ENCODE peak calls at places on chromosomes 13 and 19, in seven cellular contexts. K is HFF-Myc, R is heart right ventricle, C is colonic mucosa, M is tibial artery, Z is cardiac fibroblast, W is left ventricle myocardium inferior. G is an unnamed sample.

GRCh38 chr13:92390217-92390616 is 836.4 kb upstream of the GPC6 start:
- DNase-seq in K (no peak), R (no peak), C (no peak), M (no peak), Z (no peak), W (no peak), G (no peak)

GRCh38 chr19:10432736-10433130 is 12.4 kb downstream of the PDE4A start:
- DNase-seq in K (no peak), R (no peak), C (no peak), M (no peak), Z (no peak), W (peak; percentile 39), G (no peak)

GRCh38 chr13:41696163-41697003 is 239.0 kb downstream of the RGCC start:
- DNase-seq in K (no peak), R (no peak), C (no peak), M (no peak), Z (peak; percentile 89), W (no peak), G (no peak)

GRCh38 chr13:36146513-36147276 is 15.5 kb upstream of the DCLK1 start:
- DNase-seq in K (no peak), R (no peak), C (no peak), M (no peak), Z (peak; percentile 18), W (no peak), G (no peak)

GRCh38 chr13:51849145-51850101 is 4.4 kb upstream of the TMEM272 start:
- DNase-seq in K (no peak), R (no peak), C (peak; percentile 26), M (no peak), Z (peak; percentile 47), W (peak; percentile 35), G (peak; percentile 30)

GRCh38 chr13:41107584-41108014 is 25.0 kb downstream of the KBTBD6 start:
- DNase-seq in K (no peak), R (no peak), C (no peak), M (no peak), Z (no peak), W (no peak), G (no peak)

GRCh38 chr13:80707000-80707983 is 366.4 kb upstream of the SPRY2 start:
- DNase-seq in K (no peak), R (no peak), C (no peak), M (no peak), Z (no peak), W (no peak), G (no peak)

GRCh38 chr13:101527130-101527529 is 74.7 kb downstream of the ITGBL1 start:
- DNase-seq in K (no peak), R (no peak), C (no peak), M (no peak), Z (peak; percentile 60), W (no peak), G (no peak)

GRCh38 chr19:42023121-42023942 is 29.3 kb upstream of the ATP1A3 start:
- DNase-seq in K (no peak), R (no peak), C (peak; percentile 23), M (no peak), Z (peak; percentile 38), W (no peak), G (no peak)

GRCh38 chr13:110232756-110233155 is 74.2 kb downstream of the COL4A1 start:
- DNase-seq in K (peak; percentile 42), R (peak; percentile 54), C (no peak), M (no peak), Z (no peak), W (no peak), G (no peak)

DNA sequence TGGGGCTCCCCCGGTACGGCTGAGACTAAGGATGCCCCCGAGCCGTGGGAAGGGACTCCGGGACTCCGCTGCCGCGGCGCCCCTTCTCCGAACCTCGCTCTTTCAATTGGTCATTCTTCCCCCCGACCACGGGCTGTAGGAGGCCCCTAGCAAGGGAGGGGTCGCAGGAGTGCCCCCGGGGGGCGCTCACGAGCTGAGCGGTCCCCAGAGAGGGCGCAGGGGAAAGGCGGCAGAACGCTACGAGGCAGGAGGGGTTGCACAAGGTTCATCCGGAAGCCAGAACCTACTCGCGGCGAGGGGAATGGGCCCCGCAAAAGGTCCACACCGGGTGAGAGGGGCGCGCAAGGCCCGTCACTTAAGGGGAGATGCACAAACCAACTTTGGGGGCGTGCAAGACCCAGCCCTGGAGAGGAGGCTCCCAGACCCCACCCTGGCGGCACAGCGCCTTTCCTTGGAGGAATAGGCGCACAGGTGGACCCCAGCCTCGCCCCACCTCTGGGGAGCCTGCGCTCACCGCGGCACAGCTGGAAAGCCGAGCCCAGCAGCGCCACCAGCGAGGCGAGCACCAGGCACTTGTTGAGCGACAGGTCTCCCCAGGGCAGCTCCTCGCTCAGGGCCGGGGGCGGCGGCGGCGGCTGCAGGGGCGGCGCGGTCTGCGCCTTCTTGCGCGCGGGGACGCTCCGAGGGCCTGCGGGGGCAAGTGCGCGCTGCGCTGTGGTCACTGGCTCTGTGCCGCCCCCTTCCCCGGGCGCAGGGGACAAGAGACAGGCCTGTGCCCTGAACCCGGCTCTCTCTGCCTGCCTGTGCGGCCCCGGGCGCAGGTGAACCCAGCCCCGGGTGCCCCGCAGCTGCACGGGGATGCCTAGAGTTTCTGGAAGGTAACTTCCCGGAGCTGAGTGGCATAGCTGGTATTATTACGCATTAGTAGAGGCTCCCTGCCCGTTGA is 2.8 kb downstream of the JSRP1 start:
- DNase-seq in K (no peak), R (no peak), C (no peak), M (no peak), Z (no peak), W (no peak), G (peak; percentile 63)
- H3K4me3 ChIP-seq in K (no peak overlapping the region), R (peak overlapping the region; percentile 19), C (no peak overlapping the region), M (peak overlapping the region; percentile 12), Z (no peak overlapping the region), W (peak overlapping the region; percentile 35), G (no peak overlapping the region)

GRCh38 chr19:35596366-35596999 is 10.5 kb downstream of the PMIS2 start:
- DNase-seq in K (no peak), R (no peak), C (no peak), M (no peak), Z (peak; percentile 33), W (no peak), G (no peak)

GRCh38 chr19:35590875-35591274 is 4.9 kb downstream of the PMIS2 start:
- DNase-seq in K (no peak), R (no peak), C (no peak), M (no peak), Z (no peak), W (no peak), G (no peak)

GRCh38 chr19:35587326-35587725 is 1.4 kb downstream of the PMIS2 start:
- DNase-seq in K (no peak), R (no peak), C (no peak), M (no peak), Z (peak; percentile 35), W (no peak), G (no peak)

GRCh38 chr19:35595928-35596327 is 10.0 kb downstream of the PMIS2 start:
- DNase-seq in K (no peak), R (no peak), C (no peak), M (no peak), Z (no peak), W (no peak), G (no peak)

DNA sequence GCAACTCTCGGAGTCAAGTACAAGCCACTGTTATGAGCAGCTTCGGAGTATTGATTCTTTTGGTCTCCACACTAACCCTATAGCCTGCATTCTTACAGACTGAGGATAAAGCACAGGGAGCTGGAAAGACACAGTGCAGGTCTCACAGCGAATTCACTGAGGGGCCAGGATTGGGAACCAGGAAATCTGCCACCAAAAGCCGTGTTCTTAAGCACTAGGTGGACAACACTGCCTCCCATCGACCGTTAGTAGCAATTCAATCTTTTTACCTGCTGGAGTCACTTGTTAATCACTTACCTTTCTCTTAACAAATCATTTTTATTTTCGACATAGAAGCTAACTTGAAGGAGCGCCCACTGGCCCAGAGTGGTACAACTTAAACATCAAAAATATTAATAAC is 6.3 kb downstream of the PMIS2 start:
- DNase-seq in K (no peak), R (no peak), C (no peak), M (no peak), Z (peak; percentile 63), W (no peak), G (no peak)
- TF ChIP-seq CTCF in K (peak; percentile 41), R (no peak), C (peak; percentile 43), M (no peak), Z (peak; percentile 56), W (peak; percentile 53), G (no peak)

GRCh38 chr19:4474504-4475136 is 2.5 kb downstream of the HDGFL2 start:
- DNase-seq in K (no peak), R (no peak), C (no peak), M (no peak), Z (peak; percentile 49), W (no peak), G (no peak)

GRCh38 chr19:4471400-4472173 is 510 bp upstream of the HDGFL2 start:
- DNase-seq in K (peak; percentile 100), R (peak; percentile 99), C (peak; percentile 98), M (peak; percentile 99), Z (peak; percentile 100), W (peak; percentile 98), G (peak; percentile 99)

GRCh38 chr19:4473011-4473410 is 914 bp downstream of the HDGFL2 start:
- DNase-seq in K (no peak), R (no peak), C (no peak), M (no peak), Z (no peak), W (no peak), G (no peak)

GRCh38 chr19:4472174-4472974 is at the start of gene HDGFL2:
- DNase-seq in K (no peak), R (no peak), C (no peak), M (no peak), Z (no peak), W (no peak), G (peak; percentile 98)

DNA sequence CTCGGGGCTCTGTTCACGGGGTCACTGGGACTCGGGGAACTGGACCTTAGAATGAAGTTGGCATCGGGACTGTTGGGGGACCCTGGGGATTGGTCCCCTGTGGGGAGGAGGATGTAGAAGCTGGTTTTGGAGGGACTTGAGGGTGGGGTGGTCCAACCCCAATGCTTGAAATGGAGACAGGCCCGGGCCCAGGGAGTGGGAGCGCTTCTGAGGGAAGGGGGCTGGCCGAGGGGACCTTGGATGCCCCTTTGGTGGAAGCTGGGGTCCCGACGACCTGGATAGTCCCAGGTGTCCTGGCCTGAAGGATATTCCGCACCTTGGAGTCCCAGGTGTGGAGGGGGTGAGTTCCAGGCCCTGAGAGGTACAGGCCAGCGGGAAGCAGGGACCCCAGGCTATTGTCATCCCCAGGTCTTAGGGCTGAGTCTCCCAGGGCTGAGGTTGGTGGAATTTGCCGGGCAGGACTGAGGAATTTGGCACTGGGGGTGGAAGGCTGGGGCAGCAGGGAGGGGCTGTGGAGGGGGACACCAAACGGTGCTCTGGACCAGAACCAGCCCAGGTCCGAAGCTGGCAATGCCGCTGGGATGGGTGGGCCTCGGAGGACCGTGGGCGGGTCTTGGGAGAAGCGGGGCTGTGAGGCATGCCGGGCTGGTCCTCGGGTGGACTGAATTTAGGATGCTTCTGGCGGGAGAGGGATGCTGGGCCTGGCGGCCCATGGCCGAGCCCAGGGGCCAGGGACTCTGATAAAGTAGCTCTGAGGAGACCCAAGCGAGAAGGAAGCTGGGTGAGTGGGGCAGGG is 1.8 kb downstream of the HDGFL2 start:
- DNase-seq in K (no peak), R (no peak), C (no peak), M (no peak), Z (no peak), W (no peak), G (no peak)
- H3K4me3 ChIP-seq in K (peak overlapping the region; percentile 91), R (peak overlapping the region; percentile 100), C (no peak overlapping the region), M (peak overlapping the region; percentile 98), Z (peak overlapping the region; percentile 82), W (peak overlapping the region; percentile 98), G (no peak overlapping the region)

DNA sequence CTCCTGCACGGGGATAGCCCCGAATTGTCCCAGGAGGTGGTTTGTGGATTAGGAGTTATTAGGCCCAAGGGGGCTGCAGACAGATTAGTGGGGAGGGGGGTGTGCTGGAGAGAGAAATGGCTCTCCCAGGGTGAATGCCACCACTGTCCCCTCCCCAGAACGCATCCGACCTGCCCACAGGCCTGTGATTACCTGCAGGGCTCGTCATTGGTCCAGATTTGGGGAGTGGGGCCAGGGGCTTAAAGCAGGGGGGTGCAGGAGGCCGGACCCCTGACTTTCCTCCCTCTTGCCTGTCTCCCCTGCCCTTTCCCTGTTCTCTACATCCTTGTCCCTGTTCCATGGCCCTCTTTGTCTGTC is 1.2 kb downstream of the NRTN start:
- DNase-seq in K (no peak), R (no peak), C (no peak), M (no peak), Z (no peak), W (no peak), G (no peak)
- TF ChIP-seq CTCF in K (no peak), R (no peak), C (peak; percentile 35), M (no peak), Z (no peak), W (no peak), G (no peak)